ENCODE peak calls at places on chromosomes 6 and 20, in ten cellular contexts. Q, N, D, G, U, X, O, R, M and H are unnamed samples. For H3K36me3 and H3K4me1, the result is how much of the 10 kb centered on the place peaks cover.

GRCh38 chr6:125989631-125990030 is 3.3 kb downstream of the TRMT11 start:
- DNase-seq in Q (no peak), N (no peak), D (no peak), G (no peak), U (no peak), X (no peak), O (no peak), R (no peak), M (no peak), H (no peak)

GRCh38 chr6:20688710-20689500 is 154.6 kb downstream of the CDKAL1 start:
- DNase-seq in Q (no peak), N (no peak), D (no peak), G (no peak), U (no peak), X (no peak), O (peak), R (no peak), M (no peak), H (no peak)

GRCh38 chr6:170205534-170206316 is 85.2 kb downstream of the DLL1 start:
- DNase-seq in Q (no peak), N (peak), D (no peak), G (no peak), U (no peak), X (no peak), O (no peak), R (peak), M (peak), H (no peak)

GRCh38 chr6:2919886-2920285 is 16.8 kb upstream of the SERPINB9 start:
- DNase-seq in Q (no peak), N (no peak), D (no peak), G (no peak), U (no peak), X (no peak), O (no peak), R (no peak), M (no peak), H (no peak)

GRCh38 chr6:37536462-37537225 is 37.0 kb upstream of the CCDC167 start:
- DNase-seq in Q (no peak), N (no peak), D (no peak), G (no peak), U (no peak), X (no peak), O (no peak), R (no peak), M (no peak), H (no peak)

GRCh38 chr6:149727793-149728498 is 10.0 kb upstream of the LATS1 start:
- DNase-seq in Q (no peak), N (no peak), D (no peak), G (no peak), U (no peak), X (no peak), O (no peak), R (no peak), M (no peak), H (no peak)

GRCh38 chr6:9494864-9495263 is 920.0 kb downstream of the TFAP2A start:
- DNase-seq in Q (no peak), N (no peak), D (no peak), G (no peak), U (no peak), X (no peak), O (peak), R (no peak), M (no peak), H (no peak)

GRCh38 chr6:125188037-125188436 is 34.5 kb downstream of the TPD52L1 start:
- DNase-seq in Q (no peak), N (no peak), D (no peak), G (no peak), U (no peak), X (no peak), O (peak), R (no peak), M (no peak), H (no peak)

GRCh38 chr6:154399097-154399496 is 42.5 kb upstream of the IPCEF1 start:
- DNase-seq in Q (no peak), N (no peak), D (no peak), G (no peak), U (no peak), X (no peak), O (peak), R (no peak), M (no peak), H (no peak)

GRCh38 chr20:49579874-49580817 is 12.2 kb upstream of the PTGIS start:
- DNase-seq in Q (peak), N (no peak), D (no peak), G (no peak), U (no peak), X (no peak), O (peak), R (no peak), M (no peak), H (no peak)

GRCh38 chr20:57795347-57795697 is 85.5 kb upstream of the PMEPA1 start:
- DNase-seq in Q (no peak), N (no peak), D (no peak), G (no peak), U (no peak), X (no peak), O (peak), R (no peak), M (no peak), H (no peak)

GRCh38 chr20:1505361-1505760 is 14.1 kb upstream of the SIRPB2 start:
- DNase-seq in Q (no peak), N (no peak), D (no peak), G (no peak), U (no peak), X (no peak), O (no peak), R (no peak), M (no peak), H (no peak)

GRCh38 chr6:35678021-35678654 is 10.6 kb downstream of the FKBP5 start:
- DNase-seq in Q (no peak), N (no peak), D (no peak), G (no peak), U (no peak), X (no peak), O (peak), R (no peak), M (no peak), H (no peak)

GRCh38 chr6:39313526-39314272 is 520 bp downstream of the KCNK17 start:
- DNase-seq in Q (no peak), N (no peak), D (no peak), G (peak), U (no peak), X (no peak), O (no peak), R (no peak), M (no peak), H (no peak)

GRCh38 chr20:2509794-2510193 is 1.1 kb upstream of the ZNF343 start:
- DNase-seq in Q (no peak), N (no peak), D (no peak), G (no peak), U (peak), X (no peak), O (no peak), R (no peak), M (no peak), H (no peak)
- H3K4me3 ChIP-seq in Q (no peak), N (no peak), D (no peak), G (no peak), U (peak), X (no peak), O (peak), R (no peak), M (no peak), H (no peak)

GRCh38 chr20:45073182-45073581 is 27.7 kb downstream of the KCNS1 start:
- DNase-seq in Q (no peak), N (no peak), D (no peak), G (no peak), U (no peak), X (no peak), O (no peak), R (no peak), M (no peak), H (no peak)

GRCh38 chr20:45082468-45082867 is 18.5 kb downstream of the KCNS1 start:
- DNase-seq in Q (no peak), N (no peak), D (no peak), G (no peak), U (no peak), X (no peak), O (no peak), R (no peak), M (no peak), H (no peak)

GRCh38 chr20:45080867-45081616 is 19.9 kb downstream of the KCNS1 start:
- DNase-seq in Q (no peak), N (no peak), D (no peak), G (no peak), U (no peak), X (no peak), O (peak), R (no peak), M (no peak), H (no peak)

GRCh38 chr20:45083127-45083526 is 17.8 kb downstream of the KCNS1 start:
- DNase-seq in Q (no peak), N (no peak), D (no peak), G (no peak), U (no peak), X (no peak), O (no peak), R (no peak), M (no peak), H (no peak)

GRCh38 chr20:45077559-45077958 is 23.4 kb downstream of the KCNS1 start:
- DNase-seq in Q (no peak), N (no peak), D (no peak), G (no peak), U (no peak), X (no peak), O (no peak), R (no peak), M (no peak), H (no peak)
- H3K36me3 ChIP-seq in Q (under half), N (under half), D (under half), G (under half), U (under half), X (half or more), O (under half), R (under half), M (under half), H (under half)

DNA sequence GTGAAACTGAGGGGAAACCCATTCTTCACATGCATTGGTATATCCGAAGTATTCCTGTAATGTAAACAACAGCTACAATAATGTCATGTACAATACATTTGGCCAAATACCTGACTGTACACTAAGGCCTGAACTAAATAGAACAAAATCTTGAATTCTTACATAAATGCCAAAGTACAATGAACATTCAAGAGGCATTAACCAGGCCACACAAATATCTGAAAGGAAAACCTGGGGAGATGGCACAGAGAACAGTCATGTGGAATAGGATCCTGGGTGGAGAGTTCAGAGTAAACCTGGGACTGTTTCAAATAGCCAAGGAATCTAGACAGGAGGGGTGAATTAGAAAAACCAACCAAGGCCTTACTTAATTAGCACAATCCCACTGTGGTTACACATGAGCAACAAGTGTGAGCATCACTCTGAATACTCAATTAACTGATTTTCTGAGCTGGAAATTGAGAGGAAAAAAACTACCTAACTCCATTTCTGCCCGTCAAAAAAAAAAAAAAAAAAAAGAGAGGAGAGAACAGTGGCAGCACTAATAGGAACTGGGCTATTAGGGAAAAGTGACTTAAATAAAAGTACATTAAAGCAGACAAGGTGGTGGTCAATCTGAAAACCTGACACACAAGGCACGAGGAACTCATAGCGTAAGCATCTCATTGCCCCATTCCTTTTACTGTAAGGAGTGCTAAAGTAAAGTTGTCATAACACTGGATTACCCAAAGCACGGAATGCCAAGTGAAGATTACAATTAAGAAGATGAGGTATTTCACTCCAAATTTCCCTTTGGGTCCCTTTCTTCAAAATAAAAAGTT is 10.9 kb downstream of the SNX5 start:
- DNase-seq in Q (no peak), N (no peak), D (no peak), G (no peak), U (no peak), X (no peak), O (peak), R (no peak), M (no peak), H (no peak)
- H3K4me1 ChIP-seq in Q (under half), N (under half), D (half or more), G (under half), U (under half), X (half or more), O (under half), R (under half), M (under half), H (under half)

GRCh38 chr20:38040276-38040675 is 6.7 kb downstream of the RPRD1B start:
- DNase-seq in Q (no peak), N (no peak), D (no peak), G (no peak), U (no peak), X (no peak), O (no peak), R (no peak), M (no peak), H (no peak)

GRCh38 chr20:38046572-38046971 is 13.0 kb downstream of the RPRD1B start:
- DNase-seq in Q (no peak), N (no peak), D (no peak), G (no peak), U (no peak), X (no peak), O (no peak), R (no peak), M (no peak), H (no peak)

GRCh38 chr20:38049800-38050199 is 16.3 kb downstream of the RPRD1B start:
- DNase-seq in Q (no peak), N (no peak), D (no peak), G (no peak), U (no peak), X (no peak), O (no peak), R (no peak), M (no peak), H (no peak)

GRCh38 chr20:38043512-38044300 is 10.2 kb downstream of the RPRD1B start:
- DNase-seq in Q (no peak), N (no peak), D (no peak), G (no peak), U (no peak), X (no peak), O (peak), R (no peak), M (no peak), H (no peak)

GRCh38 chr20:38044685-38045084 is 11.1 kb downstream of the RPRD1B start:
- DNase-seq in Q (no peak), N (no peak), D (no peak), G (no peak), U (no peak), X (no peak), O (no peak), R (no peak), M (no peak), H (no peak)
- H3K4me3 ChIP-seq in Q (no peak), N (no peak), D (no peak), G (no peak), U (no peak), X (no peak), O (no peak), R (no peak), M (no peak), H (no peak)

GRCh38 chr6:167928111-167928510 is 69.4 kb upstream of the KIF25 start:
- DNase-seq in Q (no peak), N (no peak), D (no peak), G (no peak), U (no peak), X (no peak), O (no peak), R (no peak), M (no peak), H (no peak)

GRCh38 chr6:167920165-167920564 is 77.3 kb upstream of the KIF25 start:
- DNase-seq in Q (no peak), N (no peak), D (no peak), G (no peak), U (no peak), X (no peak), O (no peak), R (no peak), M (no peak), H (no peak)

GRCh38 chr6:167927246-167927645 is 70.2 kb upstream of the KIF25 start:
- DNase-seq in Q (no peak), N (no peak), D (no peak), G (no peak), U (no peak), X (no peak), O (no peak), R (no peak), M (no peak), H (no peak)

GRCh38 chr6:167921831-167922230 is 75.6 kb upstream of the KIF25 start:
- DNase-seq in Q (no peak), N (no peak), D (no peak), G (no peak), U (no peak), X (no peak), O (no peak), R (no peak), M (no peak), H (no peak)

DNA sequence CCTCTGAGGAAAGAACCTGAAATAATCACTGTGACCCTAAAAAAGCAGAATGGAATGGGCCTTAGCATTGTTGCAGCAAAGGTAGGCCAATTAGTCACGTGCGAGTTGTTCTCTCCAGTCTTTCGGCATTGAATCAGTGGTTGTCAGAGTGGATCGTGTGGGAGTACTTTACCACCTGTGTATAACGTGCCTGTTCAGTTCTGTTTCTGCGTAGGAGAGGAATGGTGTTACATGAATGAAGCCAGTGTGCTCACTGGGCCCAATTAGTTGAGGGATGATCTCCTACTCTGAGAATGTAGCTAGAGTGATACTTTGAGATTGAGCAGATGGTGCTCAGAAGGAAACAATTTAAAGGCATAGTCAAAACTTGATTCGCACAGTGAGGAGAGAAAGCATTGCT is 72.5 kb upstream of the KIF25 start:
- DNase-seq in Q (no peak), N (no peak), D (no peak), G (no peak), U (no peak), X (no peak), O (peak), R (no peak), M (no peak), H (no peak)
- H3K36me3 ChIP-seq in Q (under half), N (under half), D (under half), G (half or more), U (half or more), X (under half), O (half or more), R (under half), M (under half), H (under half)